ENCODE peak calls at places on chromosomes 1 and 21, in ten cellular contexts. G, F, B, T, Z, O, M, X, J and C are unnamed samples.

GRCh38 chr21:36571556-36571955 is 91.6 kb upstream of the CLDN14 start:
- DNase-seq in G (no peak), F (no peak), B (no peak), T (no peak), Z (no peak), O (no peak), M (no peak), X (no peak), J (no peak), C (no peak)

GRCh38 chr1:211474426-211474825 is 17.5 kb downstream of the RD3 start:
- DNase-seq in G (no peak), F (no peak), B (no peak), T (no peak), Z (no peak), O (no peak), M (no peak), X (no peak), J (peak; percentile 7), C (no peak)

GRCh38 chr1:103514920-103515503 is 10.5 kb upstream of the RNPC3 start:
- DNase-seq in G (no peak), F (peak; percentile 9), B (no peak), T (peak; percentile 28), Z (no peak), O (peak; percentile 61), M (no peak), X (peak; percentile 84), J (no peak), C (no peak)

GRCh38 chr1:205365945-205366463 is 9.3 kb upstream of the KLHDC8A start:
- DNase-seq in G (no peak), F (no peak), B (no peak), T (peak; percentile 14), Z (peak; percentile 90), O (peak; percentile 22), M (peak; percentile 57), X (peak; percentile 20), J (no peak), C (peak; percentile 55)

GRCh38 chr1:202252271-202252670 is 58.7 kb downstream of the LGR6 start:
- DNase-seq in G (no peak), F (no peak), B (no peak), T (no peak), Z (no peak), O (no peak), M (no peak), X (no peak), J (no peak), C (peak; percentile 7)

GRCh38 chr1:45644661-45645060 is 20.8 kb upstream of the CCDC17 start:
- DNase-seq in G (no peak), F (no peak), B (no peak), T (no peak), Z (no peak), O (no peak), M (no peak), X (no peak), J (no peak), C (no peak)

GRCh38 chr1:208475951-208476824 is 232.0 kb upstream of the PLXNA2 start:
- DNase-seq in G (no peak), F (peak; percentile 69), B (no peak), T (peak; percentile 6), Z (no peak), O (no peak), M (no peak), X (no peak), J (no peak), C (no peak)

GRCh38 chr1:31583995-31584868 is 7.9 kb downstream of the TINAGL1 start:
- DNase-seq in G (no peak), F (peak; percentile 76), B (no peak), T (peak; percentile 80), Z (peak; percentile 94), O (no peak), M (peak; percentile 72), X (peak; percentile 36), J (no peak), C (no peak)

GRCh38 chr1:68459796-68460195 is 10.0 kb upstream of the RPE65 start:
- DNase-seq in G (no peak), F (no peak), B (no peak), T (no peak), Z (no peak), O (peak; percentile 64), M (no peak), X (no peak), J (no peak), C (no peak)